ENCODE peak calls at places on chromosomes 1 and 21, in seven cellular contexts. K, V, T, A, L, B and U are unnamed samples.

GRCh38 chr21:40445349-40445921 is 401.5 kb downstream of the DSCAM start:
- DNase-seq in K (no peak), V (no peak), T (peak; percentile 86), A (no peak), L (no peak), B (no peak), U (no peak)

GRCh38 chr1:216919033-216919970 is 196.1 kb upstream of the ESRRG start:
- DNase-seq in K (no peak), V (no peak), T (no peak), A (no peak), L (no peak), B (no peak), U (no peak)

GRCh38 chr1:177505905-177506590 is 335.3 kb downstream of the BRINP2 start:
- DNase-seq in K (no peak), V (no peak), T (no peak), A (no peak), L (no peak), B (no peak), U (peak; percentile 11)

GRCh38 chr1:243420369-243420768 is 164.5 kb downstream of the SDCCAG8 start:
- DNase-seq in K (no peak), V (no peak), T (no peak), A (no peak), L (no peak), B (no peak), U (no peak)

GRCh38 chr1:209774592-209774991 is 9.8 kb downstream of the C1orf74 start:
- DNase-seq in K (peak; percentile 44), V (no peak), T (no peak), A (no peak), L (peak; percentile 37), B (no peak), U (no peak)

GRCh38 chr1:227169322-227169721 is 149.0 kb downstream of the CDC42BPA start:
- DNase-seq in K (no peak), V (no peak), T (no peak), A (no peak), L (no peak), B (no peak), U (no peak)

GRCh38 chr1:176790771-176791170 is 327.8 kb downstream of the PAPPA2 start:
- DNase-seq in K (no peak), V (no peak), T (no peak), A (no peak), L (no peak), B (no peak), U (no peak)

GRCh38 chr21:45430521-45431501 is 25.8 kb downstream of the COL18A1 start:
- DNase-seq in K (no peak), V (no peak), T (no peak), A (no peak), L (no peak), B (no peak), U (no peak)

GRCh38 chr1:81832573-81832972 is 31.8 kb downstream of the ADGRL2 start:
- DNase-seq in K (no peak), V (no peak), T (no peak), A (no peak), L (no peak), B (no peak), U (peak; percentile 91)

GRCh38 chr1:4837201-4837600 is 182.8 kb downstream of the AJAP1 start:
- DNase-seq in K (no peak), V (no peak), T (no peak), A (no peak), L (no peak), B (no peak), U (no peak)

GRCh38 chr1:161096015-161096414 is 2.1 kb upstream of the KLHDC9 start:
- DNase-seq in K (no peak), V (no peak), T (no peak), A (no peak), L (peak; percentile 82), B (no peak), U (no peak)

GRCh38 chr1:98870959-98871903 is 133.4 kb downstream of the PLPPR5 start:
- DNase-seq in K (peak; percentile 90), V (no peak), T (no peak), A (peak; percentile 7), L (peak; percentile 70), B (peak; percentile 72), U (no peak)

GRCh38 chr1:32798679-32799416 is 18.3 kb downstream of the YARS1 start:
- DNase-seq in K (no peak), V (no peak), T (no peak), A (peak; percentile 11), L (peak; percentile 63), B (peak; percentile 51), U (no peak)

GRCh38 chr21:34029724-34030528 is 43.5 kb upstream of the MRPS6 start:
- DNase-seq in K (peak; percentile 90), V (no peak), T (no peak), A (peak; percentile 74), L (peak; percentile 89), B (peak; percentile 53), U (peak; percentile 83)

GRCh38 chr1:114272593-114272992 is 118.9 kb upstream of the SYT6 start:
- DNase-seq in K (no peak), V (no peak), T (no peak), A (no peak), L (no peak), B (no peak), U (no peak)

GRCh38 chr1:43441894-43442632 is 11.7 kb downstream of the HYI start:
- DNase-seq in K (no peak), V (no peak), T (no peak), A (no peak), L (no peak), B (no peak), U (no peak)

GRCh38 chr21:26007911-26008579 is 162.5 kb downstream of the APP start:
- DNase-seq in K (no peak), V (no peak), T (no peak), A (no peak), L (no peak), B (no peak), U (peak; percentile 41)

GRCh38 chr21:25735895-25736597 is 1.3 kb downstream of the GABPA start:
- DNase-seq in K (peak; percentile 32), V (no peak), T (no peak), A (no peak), L (peak; percentile 26), B (no peak), U (peak; percentile 42)

GRCh38 chr1:200238311-200238710 is 171.5 kb downstream of the ZNF281 start:
- DNase-seq in K (no peak), V (no peak), T (no peak), A (no peak), L (no peak), B (no peak), U (no peak)

DNA sequence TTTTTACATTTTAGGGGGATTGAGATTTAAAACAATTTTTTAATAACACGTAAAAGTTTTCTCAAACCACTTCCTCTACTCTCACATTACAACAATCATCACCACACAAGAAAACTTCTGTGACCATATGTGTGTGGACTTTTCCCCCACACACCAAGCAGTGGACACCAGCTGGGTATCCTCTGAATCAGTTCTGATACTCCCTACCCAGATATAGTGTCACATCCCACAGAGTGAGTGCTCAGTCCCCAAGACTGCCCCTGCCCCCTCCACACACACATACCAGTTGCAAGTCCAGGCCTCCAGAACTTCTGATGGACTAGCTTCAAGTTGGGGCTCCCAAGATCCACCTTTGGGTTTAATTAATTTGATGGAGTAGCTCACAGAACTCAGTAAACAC is 53.3 kb upstream of the QSOX1 start:
- DNase-seq in K (no peak), V (no peak), T (no peak), A (no peak), L (no peak), B (no peak), U (no peak)
- H3K4me3 ChIP-seq in K (no peak overlapping the region), V (no peak overlapping the region), T (no peak overlapping the region), A (no peak overlapping the region), L (no peak overlapping the region), B (no peak overlapping the region), U (no peak overlapping the region)

DNA sequence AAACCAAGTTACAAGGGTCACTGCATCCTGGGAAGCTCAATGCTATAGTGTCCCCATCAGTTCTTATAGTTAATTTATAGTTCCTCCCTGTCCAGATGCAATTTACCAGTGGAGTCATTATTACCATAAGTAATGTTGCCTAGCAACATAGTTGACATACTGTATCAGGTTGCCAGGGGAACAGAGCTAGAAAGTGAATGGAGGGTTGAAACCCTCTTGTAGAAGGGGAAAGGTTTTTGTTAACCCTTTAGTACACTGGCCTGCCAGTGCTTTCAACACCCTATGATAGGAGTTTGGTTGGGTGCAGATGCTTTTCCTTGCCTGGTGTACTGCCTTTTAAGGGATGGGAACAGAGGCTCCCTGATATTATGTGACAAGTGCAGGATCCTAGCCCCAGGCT is 34.3 kb upstream of the TTC4 start:
- DNase-seq in K (no peak), V (no peak), T (no peak), A (no peak), L (no peak), B (no peak), U (no peak)
- H3K4me3 ChIP-seq in K (no peak overlapping the region), V (no peak overlapping the region), T (no peak overlapping the region), A (no peak overlapping the region), L (no peak overlapping the region), B (no peak overlapping the region), U (no peak overlapping the region)

DNA sequence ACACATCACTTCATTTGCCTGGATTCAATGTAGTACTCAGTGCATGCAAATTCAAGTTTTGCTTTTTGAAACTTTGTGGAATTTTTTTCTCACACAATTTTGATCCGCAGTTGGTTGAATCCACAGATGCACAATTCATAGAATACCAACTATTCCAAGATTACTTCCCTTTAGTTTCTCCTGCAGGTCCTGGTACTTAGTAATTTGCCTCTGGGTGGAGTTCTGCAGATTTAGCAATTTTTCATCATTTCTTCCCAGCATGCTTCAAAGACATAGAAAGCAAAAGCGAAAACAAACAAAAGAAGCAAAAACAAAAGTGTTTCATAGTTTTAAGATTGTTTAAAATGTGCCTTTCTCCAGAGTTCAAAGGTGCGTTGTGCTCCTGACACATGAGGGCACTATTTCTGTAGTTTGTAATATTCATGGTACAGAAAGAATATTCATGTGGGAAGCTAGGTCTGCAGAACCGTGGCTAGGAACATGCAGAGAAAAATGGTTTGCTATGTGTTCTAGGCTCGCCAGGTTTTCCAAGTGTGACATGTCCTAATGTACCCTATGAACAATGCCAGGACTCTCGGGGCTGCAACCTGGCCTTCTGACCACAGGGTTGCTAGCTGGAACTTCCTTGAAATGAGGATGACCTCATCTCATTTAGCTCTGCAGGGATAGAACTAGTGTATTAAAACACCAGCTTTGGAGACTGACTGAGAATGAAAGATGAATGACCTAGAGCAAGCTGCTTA is 30.0 kb upstream of the RCSD1 start:
- DNase-seq in K (peak; percentile 80), V (peak; percentile 33), T (peak; percentile 44), A (peak; percentile 22), L (peak; percentile 80), B (peak; percentile 60), U (peak; percentile 60)
- H3K4me3 ChIP-seq in K (peak overlapping the region; percentile 10), V (peak overlapping the region; percentile 7), T (no peak overlapping the region), A (no peak overlapping the region), L (no peak overlapping the region), B (peak overlapping the region; percentile 2), U (no peak overlapping the region)

DNA sequence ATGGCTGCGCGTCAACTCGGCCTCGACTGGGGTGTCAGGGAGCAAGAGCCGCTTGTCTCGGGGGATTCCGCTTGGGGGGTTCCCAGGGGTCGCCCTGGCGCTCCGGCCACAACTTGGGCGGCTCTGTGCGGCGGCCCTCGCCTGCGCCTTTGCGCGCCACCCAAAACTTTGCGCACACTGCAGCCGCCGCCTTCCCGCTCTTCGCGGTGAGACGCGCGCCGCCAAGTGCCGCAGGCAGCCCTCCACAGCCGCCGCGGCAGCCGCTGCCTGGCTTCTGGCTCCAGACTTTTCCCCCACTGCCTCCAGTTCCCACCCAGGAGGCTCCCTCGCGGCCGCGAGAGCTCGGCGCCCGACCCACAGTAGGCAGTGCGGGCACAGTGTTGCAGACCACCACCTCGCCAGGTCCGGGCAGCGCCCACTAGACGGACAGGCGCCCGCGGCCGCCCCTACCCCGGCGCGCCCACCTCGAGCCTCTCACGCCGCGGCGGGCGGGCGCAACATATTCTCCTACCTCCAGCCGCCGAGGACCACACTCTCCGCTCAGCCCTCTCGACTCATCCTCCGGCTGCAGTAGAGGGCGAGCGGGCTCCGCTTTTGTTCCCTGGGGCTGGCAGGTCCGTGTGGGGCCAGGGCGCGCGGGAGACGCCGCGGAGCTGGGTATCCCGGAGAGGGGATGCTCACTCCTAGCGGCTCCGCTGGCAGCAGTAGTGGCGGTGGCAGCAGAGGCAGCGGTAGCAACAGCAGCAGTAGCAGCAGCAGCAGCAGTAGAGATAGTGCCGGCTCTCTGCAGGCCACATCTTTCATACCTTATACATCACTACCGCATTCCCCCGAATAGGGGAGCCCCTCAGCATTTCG is 296.6 kb downstream of the OMA1 start:
- DNase-seq in K (no peak), V (peak; percentile 21), T (no peak), A (peak; percentile 35), L (peak; percentile 37), B (no peak), U (peak; percentile 18)
- H3K4me3 ChIP-seq in K (no peak overlapping the region), V (peak overlapping the region; percentile 67), T (no peak overlapping the region), A (peak overlapping the region; percentile 31), L (no peak overlapping the region), B (no peak overlapping the region), U (peak overlapping the region; percentile 31)